ENCODE peak calls at places on chromosome 16, in seven cellular contexts. One of them, this sample, is unnamed.

GRCh38 chr16:69294051-69294450 is 17.1 kb upstream of the VPS4A start:
- DNase-seq in GM10248: no peak
- DNase-seq in endothelial cell: no peak
- DNase-seq in CD8-positive, alpha-beta T cell: no peak
- DNase-seq in fibroblast of pulmonary artery: no peak
- DNase-seq in T1000: no peak
- DNase-seq in ureter: no peak
- DNase-seq in this sample: no peak

GRCh38 chr16:24178496-24178895 is 77.6 kb upstream of the CACNG3 start:
- DNase-seq in CD8-positive, alpha-beta T cell: no peak
- DNase-seq in fibroblast of pulmonary artery: no peak
- DNase-seq in endothelial cell: peak; percentile 48
- DNase-seq in T1000: no peak
- DNase-seq in ureter: no peak
- DNase-seq in GM10248: no peak
- DNase-seq in this sample: peak; percentile 24

GRCh38 chr16:84947022-84947421 is 64.3 kb downstream of the ZDHHC7 start:
- DNase-seq in ureter: peak; percentile 73
- DNase-seq in GM10248: no peak
- DNase-seq in endothelial cell: no peak
- DNase-seq in fibroblast of pulmonary artery: no peak
- DNase-seq in CD8-positive, alpha-beta T cell: no peak
- DNase-seq in T1000: no peak
- DNase-seq in this sample: peak; percentile 90

GRCh38 chr16:82792704-82793103 is 165.9 kb downstream of the CDH13 start:
- DNase-seq in T1000: no peak
- DNase-seq in GM10248: no peak
- DNase-seq in endothelial cell: no peak
- DNase-seq in fibroblast of pulmonary artery: no peak
- DNase-seq in ureter: no peak
- DNase-seq in CD8-positive, alpha-beta T cell: no peak
- DNase-seq in this sample: no peak

GRCh38 chr16:77336637-77337036 is 98.2 kb downstream of the ADAMTS18 start:
- DNase-seq in endothelial cell: no peak
- DNase-seq in CD8-positive, alpha-beta T cell: no peak
- DNase-seq in fibroblast of pulmonary artery: peak; percentile 23
- DNase-seq in ureter: no peak
- DNase-seq in T1000: no peak
- DNase-seq in GM10248: no peak
- DNase-seq in this sample: no peak

GRCh38 chr16:84115919-84116719 is 623 bp downstream of the MBTPS1 start:
- DNase-seq in GM10248: no peak
- DNase-seq in endothelial cell: no peak
- DNase-seq in fibroblast of pulmonary artery: peak; percentile 49
- DNase-seq in T1000: no peak
- DNase-seq in ureter: peak; percentile 57
- DNase-seq in CD8-positive, alpha-beta T cell: peak; percentile 66
- DNase-seq in this sample: peak; percentile 70

GRCh38 chr16:30541502-30542329 is 7.1 kb upstream of the ZNF747 start:
- DNase-seq in fibroblast of pulmonary artery: peak; percentile 80
- DNase-seq in T1000: peak; percentile 29
- DNase-seq in GM10248: no peak
- DNase-seq in ureter: no peak
- DNase-seq in CD8-positive, alpha-beta T cell: no peak
- DNase-seq in endothelial cell: no peak
- DNase-seq in this sample: no peak

GRCh38 chr16:27432600-27432957 is 30.6 kb downstream of the IL21R start:
- DNase-seq in GM10248: no peak
- DNase-seq in T1000: peak; percentile 15
- DNase-seq in CD8-positive, alpha-beta T cell: peak; percentile 7
- DNase-seq in ureter: peak; percentile 6
- DNase-seq in fibroblast of pulmonary artery: peak; percentile 42
- DNase-seq in endothelial cell: peak; percentile 1
- DNase-seq in this sample: no peak

GRCh38 chr16:23013484-23013883 is 135.8 kb downstream of the USP31 start:
- DNase-seq in T1000: no peak
- DNase-seq in CD8-positive, alpha-beta T cell: no peak
- DNase-seq in fibroblast of pulmonary artery: peak; percentile 6
- DNase-seq in GM10248: no peak
- DNase-seq in ureter: no peak
- DNase-seq in endothelial cell: peak; percentile 17
- DNase-seq in this sample: peak; percentile 21

GRCh38 chr16:1929105-1929504 is 10.9 kb upstream of the HS3ST6 start:
- DNase-seq in CD8-positive, alpha-beta T cell: no peak
- DNase-seq in GM10248: no peak
- DNase-seq in endothelial cell: no peak
- DNase-seq in fibroblast of pulmonary artery: no peak
- DNase-seq in T1000: no peak
- DNase-seq in ureter: no peak
- DNase-seq in this sample: peak; percentile 47